ENCODE peak calls at places on chromosomes 7 and 10, in eight cellular contexts. C is pulmonary artery endothelial cell, P is HEK293T, S is MV-4-11, O is AG20443, E is T-cell, X is HFFc6, V is NCI-H1417. H is an unnamed sample.

GRCh38 chr7:42186181-42186580 is 50.8 kb downstream of the GLI3 start:
- DNase-seq in C (no peak), P (peak), S (no peak), O (no peak), E (no peak), X (no peak), V (no peak), H (no peak)

GRCh38 chr7:55641811-55642210 is 69.5 kb upstream of the VOPP1 start:
- DNase-seq in C (no peak), P (no peak), S (no peak), O (no peak), E (no peak), X (no peak), V (peak), H (no peak)

GRCh38 chr10:18400911-18401260 is 250.5 kb downstream of the NSUN6 start:
- DNase-seq in C (no peak), P (peak), S (no peak), O (peak), E (no peak), X (no peak), V (peak), H (no peak)

GRCh38 chr7:41189866-41190265 is 513.0 kb downstream of the INHBA start:
- DNase-seq in C (peak), P (no peak), S (peak), O (peak), E (no peak), X (peak), V (no peak), H (peak)

GRCh38 chr10:103676851-103677417 is 178.4 kb downstream of the SH3PXD2A start:
- DNase-seq in C (no peak), P (no peak), S (no peak), O (peak), E (no peak), X (peak), V (no peak), H (no peak)

GRCh38 chr10:111161109-111161874 is 84.5 kb downstream of the ADRA2A start:
- DNase-seq in C (no peak), P (no peak), S (no peak), O (no peak), E (no peak), X (no peak), V (no peak), H (no peak)

GRCh38 chr7:73704640-73705550 is 14.6 kb downstream of the STX1A start:
- DNase-seq in C (no peak), P (no peak), S (no peak), O (no peak), E (no peak), X (no peak), V (peak), H (no peak)

GRCh38 chr7:4139656-4140320 is 542.3 kb upstream of the FOXK1 start:
- DNase-seq in C (no peak), P (no peak), S (no peak), O (no peak), E (no peak), X (no peak), V (no peak), H (no peak)

GRCh38 chr10:63217120-63217605 is 84.0 kb downstream of the NRBF2 start:
- DNase-seq in C (no peak), P (peak), S (peak), O (peak), E (no peak), X (peak), V (peak), H (no peak)

GRCh38 chr10:60031664-60032063 is 125.3 kb upstream of the CCDC6 start:
- DNase-seq in C (no peak), P (no peak), S (peak), O (peak), E (no peak), X (no peak), V (no peak), H (no peak)

GRCh38 chr10:85741626-85742300 is 624.8 kb downstream of the GRID1 start:
- DNase-seq in C (no peak), P (no peak), S (no peak), O (no peak), E (no peak), X (no peak), V (no peak), H (no peak)

GRCh38 chr7:45384499-45384898 is 189.7 kb upstream of the ADCY1 start:
- DNase-seq in C (no peak), P (no peak), S (no peak), O (no peak), E (no peak), X (peak), V (no peak), H (peak)

GRCh38 chr7:36611703-36612102 is 112.6 kb downstream of the AOAH start:
- DNase-seq in C (no peak), P (no peak), S (no peak), O (no peak), E (no peak), X (no peak), V (no peak), H (no peak)

GRCh38 chr7:131501930-131502685 is 54.3 kb downstream of the PODXL start:
- DNase-seq in C (no peak), P (no peak), S (no peak), O (no peak), E (no peak), X (no peak), V (no peak), H (no peak)

GRCh38 chr10:25952857-25953256 is 18.8 kb downstream of the MYO3A start:
- DNase-seq in C (no peak), P (no peak), S (no peak), O (no peak), E (no peak), X (no peak), V (peak), H (no peak)

GRCh38 chr10:91022390-91022789 is 101.5 kb upstream of the ANKRD1 start:
- DNase-seq in C (no peak), P (no peak), S (no peak), O (no peak), E (no peak), X (no peak), V (no peak), H (no peak)

GRCh38 chr7:130112662-130113425 is 42.5 kb downstream of the KLHDC10 start:
- DNase-seq in C (no peak), P (no peak), S (no peak), O (no peak), E (no peak), X (no peak), V (no peak), H (no peak)

GRCh38 chr7:134462337-134462925 is 3.5 kb upstream of the AKR1B1 start:
- DNase-seq in C (no peak), P (no peak), S (no peak), O (peak), E (no peak), X (peak), V (no peak), H (no peak)

GRCh38 chr10:104406715-104407517 is 53.3 kb downstream of the CFAP58 start:
- DNase-seq in C (no peak), P (peak), S (peak), O (peak), E (no peak), X (peak), V (peak), H (no peak)

H was measured in MG63.